ENCODE peak calls at places on chromosomes 12 and 14, in six cellular contexts. N, T, M, F, I and V are unnamed samples.

GRCh38 chr12:112413846-112414625 is 4.6 kb upstream of the RPL6 start:
- DNase-seq in N (no peak), F (no peak), I (no peak), M (no peak), T (no peak), V (no peak)

GRCh38 chr14:65361920-65362319 is 50.6 kb upstream of the FUT8 start:
- DNase-seq in F (no peak), I (no peak), T (peak), M (no peak), N (no peak), V (no peak)

GRCh38 chr12:82650627-82651337 is 35.9 kb upstream of the TMTC2 start:
- DNase-seq in F (no peak), N (no peak), T (no peak), I (no peak), M (no peak), V (no peak)

GRCh38 chr14:74572829-74573360 is 39.1 kb downstream of the LTBP2 start:
- DNase-seq in N (no peak), F (no peak), M (no peak), I (no peak), T (peak), V (no peak)

GRCh38 chr14:99427632-99428315 is 52.9 kb downstream of the SETD3 start:
- DNase-seq in F (no peak), M (no peak), T (peak), N (no peak), I (no peak), V (no peak)

GRCh38 chr12:46385439-46385838 is 12.9 kb upstream of the SLC38A2 start:
- DNase-seq in M (peak), I (no peak), N (no peak), F (no peak), T (no peak), V (no peak)

GRCh38 chr14:74571441-74571841 is 40.6 kb downstream of the LTBP2 start:
- DNase-seq in N (no peak), M (no peak), I (no peak), F (no peak), T (peak), V (no peak)

GRCh38 chr12:124904306-124905098 is 9.9 kb downstream of the UBC start:
- DNase-seq in N (no peak), F (no peak), T (peak), I (peak), M (no peak), V (no peak)

GRCh38 chr12:98894412-98895085 is 249.5 kb downstream of the APAF1 start:
- DNase-seq in N (no peak), I (peak), T (no peak), F (no peak), M (peak), V (no peak)

GRCh38 chr12:24431872-24432271 is 482.4 kb upstream of the SOX5 start:
- DNase-seq in N (no peak), I (no peak), T (no peak), M (peak), F (no peak), V (no peak)

GRCh38 chr14:85634205-85634604 is 104.3 kb downstream of the FLRT2 start:
- DNase-seq in I (no peak), F (no peak), N (no peak), T (no peak), M (no peak), V (no peak)

GRCh38 chr12:104063712-104064030 is 660 bp upstream of the HCFC2 start:
- DNase-seq in T (peak), I (no peak), F (no peak), N (no peak), M (no peak), V (no peak)

GRCh38 chr12:122080149-122081107 is 1.9 kb downstream of the MLXIP start:
- DNase-seq in T (peak), F (no peak), N (peak), I (peak), M (peak), V (no peak)

GRCh38 chr12:2283910-2284309 is 231.1 kb downstream of the CACNA1C start:
- DNase-seq in T (peak), I (no peak), M (no peak), N (no peak), F (no peak), V (peak)

GRCh38 chr12:132827763-132828703 is 636 bp downstream of the GOLGA3 start:
- DNase-seq in I (no peak), T (peak), N (peak), M (peak), F (no peak), V (peak)

GRCh38 chr14:104094709-104095425 is 9.4 kb downstream of the ASPG start:
- DNase-seq in T (no peak), F (peak), M (peak), N (peak), I (peak), V (peak)

GRCh38 chr14:53044486-53044885 is 93.6 kb upstream of the FERMT2 start:
- DNase-seq in I (no peak), M (no peak), F (no peak), T (peak), N (no peak), V (no peak)

GRCh38 chr12:33310471-33310870 is 129.1 kb downstream of the SYT10 start:
- DNase-seq in M (no peak), N (no peak), F (no peak), I (no peak), T (no peak), V (no peak)

GRCh38 chr12:54030442-54030801 is 2.2 kb downstream of the HOXC6 start:
- DNase-seq in T (no peak), N (no peak), F (no peak), I (no peak), M (no peak), V (no peak)

GRCh38 chr14:74630881-74631690 is 19.0 kb upstream of the LTBP2 start:
- DNase-seq in M (no peak), F (no peak), T (peak), I (peak), N (no peak), V (no peak)

GRCh38 chr12:104586325-104587048 is 129.7 kb downstream of the CHST11 start:
- DNase-seq in I (no peak), T (no peak), N (no peak), M (no peak), F (no peak), V (no peak)

GRCh38 chr14:90518941-90519256 is 122.1 kb downstream of the CALM1 start:
- DNase-seq in T (peak), M (peak), I (peak), N (peak), F (no peak), V (peak)

DNA sequence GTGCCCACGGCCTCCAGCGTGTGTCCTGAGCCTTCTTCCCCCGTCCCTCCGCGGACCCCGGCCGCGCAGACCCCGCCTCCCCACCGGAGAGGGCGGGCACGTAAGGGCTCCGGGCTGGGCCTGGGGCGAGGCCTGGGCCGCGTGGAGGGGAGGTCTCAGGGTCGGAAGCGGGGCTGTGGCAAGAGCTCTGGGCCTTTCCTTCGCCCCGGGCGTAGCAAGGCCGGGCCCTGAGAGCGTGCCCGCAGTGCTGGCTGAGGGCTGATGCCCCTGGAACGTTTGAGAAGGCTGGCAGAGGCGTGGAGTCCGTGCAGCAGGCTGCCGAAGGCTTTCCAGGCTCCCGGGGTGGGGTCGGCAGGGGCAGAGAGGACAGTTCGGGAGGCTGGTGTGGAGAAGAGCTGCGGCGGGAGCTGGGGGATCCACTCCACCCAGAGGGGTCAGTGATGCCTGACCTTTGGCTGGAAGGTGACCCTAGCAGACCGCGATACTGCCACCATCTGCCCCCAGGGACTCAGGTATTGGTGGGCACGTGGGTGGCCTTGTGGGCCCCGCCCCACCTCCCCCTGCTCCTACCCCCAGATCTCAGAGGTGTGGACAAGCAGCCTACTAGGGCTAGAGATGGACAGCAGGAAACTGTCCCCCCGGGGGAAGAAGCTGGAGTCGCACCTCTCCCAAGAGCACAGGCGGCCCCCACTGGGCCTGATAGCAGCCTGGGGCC is 545 bp downstream of the TEX22 start:
- DNase-seq in I (no peak), T (peak), F (no peak), N (peak), M (peak), V (peak)
- H2AFZ ChIP-seq in I (peak), T (peak), F (peak), N (no peak), M (no peak), V (peak)

DNA sequence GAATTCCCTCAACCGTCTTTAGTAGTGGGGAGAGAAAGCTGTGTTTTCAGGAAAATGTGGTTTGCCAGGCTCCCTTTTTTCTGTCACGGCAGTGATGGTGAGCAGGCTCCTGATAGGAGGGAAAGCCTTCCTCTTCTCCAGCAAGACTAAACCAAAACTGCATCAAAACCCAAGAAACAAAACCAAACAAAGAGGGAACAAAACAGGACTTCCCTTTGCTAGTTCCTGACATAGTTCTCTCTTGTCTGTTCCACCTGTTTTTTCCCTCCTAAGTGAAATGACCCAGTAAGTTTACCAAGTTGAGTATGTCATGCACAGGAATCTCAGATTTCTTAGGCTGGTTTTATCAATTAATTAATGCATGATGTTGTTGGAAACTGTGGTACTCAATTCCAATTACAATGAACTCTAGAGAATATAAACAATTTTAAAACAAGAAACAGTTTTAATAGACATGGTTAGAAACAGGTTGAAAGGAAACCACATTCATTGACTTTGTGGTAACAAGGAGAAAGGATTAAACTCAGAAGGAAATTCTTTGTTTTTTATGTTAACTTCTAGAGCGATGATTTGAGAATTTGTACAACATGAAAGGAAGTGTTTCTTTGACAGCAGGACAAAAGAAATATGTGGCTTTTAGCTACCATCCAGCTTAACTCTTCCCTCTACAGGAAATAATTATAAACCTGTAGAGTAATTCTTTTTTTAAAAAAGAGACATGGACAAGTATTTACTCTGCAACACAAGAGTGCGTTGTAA is 23.0 kb upstream of the CSRP2 start:
- DNase-seq in I (no peak), T (no peak), M (no peak), F (no peak), N (no peak), V (no peak)
- H2AFZ ChIP-seq in I (peak), T (no peak), M (peak), F (peak), N (no peak), V (no peak)

DNA sequence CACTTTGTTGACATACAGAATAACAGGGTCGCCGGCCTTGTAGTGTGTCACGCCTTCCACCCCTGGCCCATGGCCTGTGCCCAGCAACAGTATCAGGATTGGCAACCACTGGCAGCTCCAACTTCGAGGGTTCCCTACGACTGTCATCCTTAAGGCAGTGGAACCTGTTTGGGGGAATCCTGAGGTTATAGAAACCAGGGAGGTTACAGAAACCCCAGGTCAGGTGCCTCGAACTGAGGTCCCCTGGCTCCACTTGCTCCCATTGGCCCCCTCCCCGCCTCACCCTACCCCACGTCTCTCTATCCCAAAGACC is 412 bp downstream of the TM9SF1 start:
- DNase-seq in T (no peak), I (no peak), F (no peak), M (no peak), N (no peak), V (no peak)
- H2AFZ ChIP-seq in T (peak), I (peak), F (peak), M (peak), N (peak), V (peak)

DNA sequence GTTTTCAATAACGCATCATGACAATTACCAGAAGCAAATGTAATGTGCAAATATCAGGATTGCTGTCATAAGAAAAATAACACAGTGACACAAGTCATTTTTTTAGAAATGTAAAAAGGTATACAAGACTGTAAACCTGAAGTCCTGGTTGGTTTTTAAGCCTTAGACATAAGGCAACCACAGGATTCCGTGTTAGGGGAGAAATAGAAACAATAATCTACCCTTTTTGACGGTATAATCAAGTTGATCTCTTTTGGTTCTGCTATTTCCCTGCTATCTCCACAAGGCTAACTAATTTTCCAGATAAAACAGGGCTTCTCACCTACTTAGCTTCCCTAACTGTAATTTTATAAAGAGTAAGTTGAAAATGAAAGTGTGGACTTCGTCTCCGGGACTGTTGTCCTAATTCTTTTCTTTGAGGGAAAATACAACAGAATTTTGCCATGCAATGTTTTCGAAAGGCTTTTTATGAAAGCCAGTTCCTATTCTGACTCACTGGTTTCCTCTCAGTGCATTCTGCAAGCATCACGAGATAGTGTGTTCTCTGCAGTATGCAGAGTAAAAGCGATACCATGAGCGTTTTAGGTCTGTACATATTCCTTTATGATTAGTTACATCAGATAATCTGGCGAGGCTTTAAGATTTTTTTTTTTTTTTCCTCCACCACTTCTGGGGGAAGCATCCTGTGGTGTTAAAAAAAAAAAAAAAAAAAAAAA is 10.6 kb downstream of the MYO1H start:
- DNase-seq in T (peak), M (no peak), F (no peak), N (no peak), I (no peak), V (no peak)
- H2AFZ ChIP-seq in T (no peak), M (no peak), F (no peak), N (peak), I (no peak), V (no peak)

GRCh38 chr14:50954811-50955372 is 10.6 kb upstream of the PYGL start:
- DNase-seq in I (peak), F (no peak), T (peak), N (peak), M (peak), V (peak)
- H2AFZ ChIP-seq in I (no peak), F (peak), T (peak), N (no peak), M (no peak), V (no peak)

GRCh38 chr14:94314890-94315289 is 8.2 kb downstream of the SERPINA6 start:
- DNase-seq in M (no peak), T (no peak), N (no peak), F (no peak), I (no peak), V (no peak)

GRCh38 chr14:94310248-94310647 is 12.9 kb downstream of the SERPINA6 start:
- DNase-seq in I (no peak), T (no peak), F (no peak), M (no peak), N (no peak), V (no peak)

GRCh38 chr14:94309721-94310120 is 13.4 kb downstream of the SERPINA6 start:
- DNase-seq in N (no peak), T (no peak), M (no peak), I (no peak), F (no peak), V (no peak)

GRCh38 chr14:94313991-94314655 is 9.0 kb downstream of the SERPINA6 start:
- DNase-seq in F (no peak), I (no peak), M (no peak), T (peak), N (no peak), V (no peak)

DNA sequence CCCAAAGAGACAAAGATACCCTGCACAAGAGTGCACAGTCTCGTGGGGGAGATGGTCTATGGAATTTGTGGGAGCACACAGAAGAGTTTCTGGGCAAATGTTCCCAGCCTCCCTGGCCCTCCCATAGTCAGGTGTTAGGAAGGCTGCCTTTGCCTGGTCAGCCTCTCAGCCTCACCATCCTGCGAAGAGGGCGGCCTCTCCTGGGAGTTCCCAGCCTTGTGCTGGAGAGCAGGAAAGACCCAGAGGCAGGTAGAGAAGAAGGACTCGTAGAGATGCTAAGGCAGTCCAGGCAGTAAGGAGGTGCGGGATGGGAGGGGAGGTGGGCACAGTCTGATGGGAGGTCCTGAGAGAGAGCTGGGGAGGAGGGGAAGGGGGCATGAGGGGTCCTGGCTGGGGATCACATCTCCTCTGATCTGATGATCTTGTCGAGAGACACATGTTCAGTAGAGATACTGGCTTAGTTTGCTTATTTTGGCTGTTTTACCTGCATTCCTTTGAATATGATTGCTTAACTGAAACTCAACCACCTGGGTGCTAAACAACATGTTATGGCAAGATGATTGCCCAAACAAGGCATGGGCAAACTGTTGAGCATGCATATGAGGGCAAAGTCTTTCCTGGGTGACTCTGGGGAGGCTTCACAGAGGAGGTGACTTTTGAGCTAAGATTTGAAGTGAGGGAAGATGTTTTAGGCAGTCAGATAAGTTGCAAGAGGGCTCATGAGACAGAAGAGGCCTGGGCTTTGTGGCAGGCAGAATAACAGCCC is 10.5 kb downstream of the SERPINA6 start:
- DNase-seq in F (no peak), N (no peak), I (no peak), M (no peak), T (no peak), V (no peak)
- H2AFZ ChIP-seq in F (no peak), N (no peak), I (no peak), M (no peak), T (no peak), V (no peak)

DNA sequence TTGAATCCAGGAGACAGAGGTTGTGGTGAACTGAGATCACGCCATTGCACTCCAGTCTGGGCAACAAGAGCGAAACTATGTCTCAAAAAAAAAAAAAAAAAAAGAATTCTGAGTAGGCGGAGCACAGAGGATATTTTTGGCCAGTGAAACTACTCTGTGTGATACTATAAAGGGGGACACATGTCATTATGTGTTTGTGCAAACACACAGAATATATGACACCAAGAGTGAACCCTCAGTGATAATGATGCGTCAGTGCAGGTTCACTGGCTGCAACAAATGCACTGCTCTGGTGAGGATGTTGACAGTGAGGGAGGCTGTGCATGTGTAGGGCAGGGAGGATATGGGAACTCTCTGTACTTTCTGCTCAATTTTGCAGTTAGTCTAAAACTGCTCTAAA is 24.2 kb downstream of the FBXO21 start:
- DNase-seq in F (no peak), I (no peak), M (no peak), N (no peak), T (no peak), V (no peak)
- H2AFZ ChIP-seq in F (no peak), I (no peak), M (no peak), N (no peak), T (no peak), V (no peak)

GRCh38 chr12:57811028-57811755 is 7.3 kb downstream of the AVIL start:
- DNase-seq in N (no peak), M (no peak), F (no peak), T (no peak), I (no peak), V (no peak)
- H2AFZ ChIP-seq in N (no peak), M (no peak), F (no peak), T (no peak), I (no peak), V (no peak)

GRCh38 chr12:52977195-52977594 is 28.3 kb downstream of the KRT18 start:
- DNase-seq in M (no peak), T (no peak), F (no peak), N (no peak), I (no peak), V (no peak)

GRCh38 chr12:52976574-52977071 is 27.7 kb downstream of the KRT18 start:
- DNase-seq in N (no peak), M (peak), T (peak), I (peak), F (no peak), V (no peak)

GRCh38 chr12:52975204-52975603 is 26.3 kb downstream of the KRT18 start:
- DNase-seq in F (no peak), T (peak), M (no peak), N (no peak), I (no peak), V (no peak)

GRCh38 chr12:52971701-52972329 is 22.9 kb downstream of the KRT18 start:
- DNase-seq in I (peak), F (no peak), T (peak), N (no peak), M (peak), V (no peak)

GRCh38 chr12:52975820-52976573 is 27.1 kb downstream of the KRT18 start:
- DNase-seq in F (no peak), T (peak), I (peak), N (peak), M (peak), V (no peak)
- H2AFZ ChIP-seq in F (no peak), T (peak), I (peak), N (no peak), M (peak), V (no peak)